ENCODE peak calls at places on chromosomes 12 and 14, in six cellular contexts. Q, Z, L, T, Y and H are unnamed samples.

GRCh38 chr12:12913626-12914388 is 22.4 kb downstream of the GPRC5A start:
- DNase-seq in Y (no peak), Q (no peak), L (no peak), T (no peak), Z (no peak), H (no peak)

GRCh38 chr12:3168223-3168770 is 91.1 kb downstream of the TSPAN9 start:
- DNase-seq in Y (no peak), Q (no peak), Z (no peak), L (no peak), T (no peak), H (no peak)

GRCh38 chr12:26700430-26700829 is 132.6 kb downstream of the ITPR2 start:
- DNase-seq in Y (no peak), L (no peak), Z (no peak), Q (no peak), T (no peak), H (no peak)

GRCh38 chr12:422526-422925 is 21.1 kb downstream of the CCDC77 start:
- DNase-seq in Z (no peak), Q (no peak), Y (no peak), T (no peak), L (no peak), H (no peak)

GRCh38 chr12:24728366-24728765 is 220.5 kb downstream of the BCAT1 start:
- DNase-seq in Y (no peak), Z (no peak), Q (peak), L (no peak), T (no peak), H (no peak)

GRCh38 chr14:61229475-61229888 is 51.7 kb downstream of the TMEM30B start:
- DNase-seq in T (peak), Y (no peak), Z (no peak), Q (no peak), L (peak), H (no peak)

GRCh38 chr14:61608245-61609142 is 86.8 kb upstream of the HIF1A start:
- DNase-seq in Y (peak), L (peak), T (no peak), Z (no peak), Q (no peak), H (peak)

GRCh38 chr14:96146131-96146771 is 58.4 kb upstream of the BDKRB2 start:
- DNase-seq in T (peak), L (no peak), Q (peak), Y (no peak), Z (no peak), H (peak)

GRCh38 chr14:81087230-81087629 is 131.8 kb downstream of the TSHR start:
- DNase-seq in T (no peak), Q (no peak), L (no peak), Z (no peak), Y (no peak), H (no peak)

GRCh38 chr12:71046215-71046614 is 111.6 kb downstream of the TSPAN8 start:
- DNase-seq in Z (no peak), Q (no peak), T (no peak), L (no peak), Y (no peak), H (no peak)

GRCh38 chr12:122006186-122006926 is 15.3 kb upstream of the BCL7A start:
- DNase-seq in L (no peak), T (no peak), Q (no peak), Z (no peak), Y (no peak), H (no peak)

GRCh38 chr12:29053567-29053966 is 95.5 kb upstream of the FAR2 start:
- DNase-seq in Z (no peak), T (no peak), Y (no peak), L (no peak), Q (no peak), H (no peak)

GRCh38 chr12:95605875-95606274 is 54.6 kb upstream of the USP44 start:
- DNase-seq in Y (no peak), Z (no peak), Q (no peak), T (no peak), L (no peak), H (no peak)

GRCh38 chr12:101064721-101065120 is 145.3 kb downstream of the SLC5A8 start:
- DNase-seq in L (no peak), Z (no peak), Q (no peak), Y (no peak), T (no peak), H (no peak)

GRCh38 chr12:124861492-124861891 is 2.2 kb downstream of the SCARB1 start:
- DNase-seq in Q (peak), L (no peak), Z (no peak), T (no peak), Y (no peak), H (peak)

GRCh38 chr12:7327913-7328312 is 24.0 kb downstream of the ACSM4 start:
- DNase-seq in T (no peak), L (no peak), Q (no peak), Y (no peak), Z (no peak), H (no peak)

GRCh38 chr12:52249041-52249461 is 16.0 kb downstream of the KRT7 start:
- DNase-seq in T (peak), L (no peak), Z (no peak), Y (no peak), Q (no peak), H (peak)

GRCh38 chr14:22489247-22489551 is 99.8 kb downstream of the DAD1 start:
- DNase-seq in Q (peak), T (no peak), L (no peak), Y (no peak), Z (no peak), H (no peak)

GRCh38 chr12:12685305-12685704 is 10.7 kb downstream of the GPR19 start:
- DNase-seq in Q (peak), Z (no peak), T (no peak), L (peak), Y (no peak), H (peak)

GRCh38 chr12:98679611-98680005 is 34.5 kb downstream of the APAF1 start:
- DNase-seq in T (no peak), L (no peak), Y (no peak), Q (no peak), Z (no peak), H (no peak)

GRCh38 chr14:94392510-94392935 is 4.1 kb upstream of the SERPINA1 start:
- DNase-seq in Z (no peak), L (no peak), Q (peak), T (no peak), Y (no peak), H (no peak)

GRCh38 chr12:97556201-97556824 is 93.7 kb downstream of the RMST start:
- DNase-seq in T (peak), L (no peak), Z (no peak), Q (peak), Y (no peak), H (no peak)

GRCh38 chr12:131140697-131141096 is 187.0 kb downstream of the ADGRD1 start:
- DNase-seq in L (no peak), Z (no peak), Q (no peak), Y (no peak), T (no peak), H (no peak)

GRCh38 chr12:49200882-49201594 is 12.2 kb upstream of the TUBA1A start:
- DNase-seq in Z (no peak), L (no peak), Y (peak), Q (peak), T (no peak), H (no peak)

GRCh38 chr12:120100630-120101029 is 15.9 kb downstream of the RAB35 start:
- DNase-seq in Z (no peak), L (no peak), Y (no peak), T (peak), Q (no peak), H (peak)
- H3K27ac ChIP-seq in Z (no peak), L (no peak), Y (no peak), T (peak), Q (no peak), H (peak)

DNA sequence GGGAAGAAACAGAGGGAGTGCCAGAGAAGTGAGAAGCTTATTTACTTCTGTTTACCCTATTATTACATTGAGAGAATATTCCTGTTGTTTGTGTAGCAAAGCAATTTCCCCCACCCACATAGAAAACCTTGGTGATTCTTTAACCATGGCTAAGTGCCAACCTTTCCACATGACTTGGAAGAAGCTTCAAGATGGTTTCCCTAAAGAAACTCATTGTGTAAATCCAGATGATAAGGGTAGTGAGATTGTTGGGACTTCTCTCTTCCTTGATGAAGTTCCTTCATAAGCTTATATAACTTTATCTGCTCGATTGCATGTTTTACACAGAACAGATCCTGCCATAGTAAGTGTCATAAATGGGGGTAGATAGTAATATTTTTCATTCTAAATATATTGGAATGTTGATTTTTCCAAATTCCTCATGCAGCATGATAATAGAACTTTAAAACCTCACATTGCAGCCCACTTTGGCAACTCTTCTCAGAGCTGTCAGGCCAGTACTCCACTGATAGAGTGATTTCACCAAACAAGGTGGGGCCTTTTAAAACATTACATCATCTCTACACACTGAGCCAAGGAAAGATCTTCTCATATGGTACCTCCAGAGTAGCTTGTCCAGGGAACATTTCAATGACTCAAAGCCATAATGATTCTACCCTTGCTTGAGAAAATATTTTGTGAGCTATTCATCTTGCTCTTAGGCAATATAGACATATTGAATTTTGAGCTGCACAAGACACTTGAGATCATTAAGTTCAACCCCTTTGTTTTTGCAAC is 47.8 kb upstream of the KIF21A start:
- DNase-seq in T (no peak), Z (no peak), Y (no peak), Q (no peak), L (no peak), H (no peak)
- H3K27ac ChIP-seq in T (no peak), Z (no peak), Y (no peak), Q (no peak), L (no peak), H (no peak)

GRCh38 chr12:65895031-65895430 is 70.7 kb downstream of the HMGA2 start:
- DNase-seq in Z (no peak), Q (no peak), Y (no peak), L (no peak), T (no peak), H (no peak)

GRCh38 chr12:65899289-65899688 is 75.0 kb downstream of the HMGA2 start:
- DNase-seq in L (no peak), Q (no peak), Z (no peak), T (no peak), Y (no peak), H (no peak)

GRCh38 chr12:65895759-65896656 is 71.7 kb downstream of the HMGA2 start:
- DNase-seq in L (peak), Z (no peak), Y (peak), Q (peak), T (no peak), H (no peak)

GRCh38 chr12:65894624-65895023 is 70.3 kb downstream of the HMGA2 start:
- DNase-seq in Q (no peak), L (no peak), Y (peak), T (no peak), Z (no peak), H (no peak)

DNA sequence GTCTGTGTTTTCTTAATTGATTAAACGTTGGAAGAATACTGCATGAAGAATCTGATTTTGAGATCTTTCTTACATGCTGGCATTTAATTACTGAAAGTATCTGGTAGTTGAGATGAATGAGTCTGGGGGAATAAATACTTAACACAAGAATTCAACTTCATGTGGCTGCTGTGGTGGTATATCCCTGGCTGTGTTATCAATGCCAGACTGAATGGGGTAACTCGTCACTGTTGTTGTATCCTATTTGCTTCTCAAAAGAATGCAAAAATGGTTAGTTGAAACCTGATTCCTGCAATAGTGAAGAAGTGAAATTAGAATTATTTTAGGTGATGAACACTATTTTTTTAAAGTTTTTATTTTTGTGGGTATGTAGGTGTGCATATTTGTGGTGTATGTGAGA is 72.5 kb downstream of the HMGA2 start:
- DNase-seq in L (peak), Z (no peak), Y (no peak), T (no peak), Q (peak), H (no peak)
- H3K27ac ChIP-seq in L (peak), Z (no peak), Y (no peak), T (peak), Q (peak), H (no peak)

GRCh38 chr12:4829793-4830162 is 79.9 kb upstream of the KCNA1 start:
- DNase-seq in T (no peak), Z (no peak), L (no peak), Q (no peak), Y (no peak), H (no peak)
- H3K27ac ChIP-seq in T (no peak), Z (no peak), L (no peak), Q (no peak), Y (no peak), H (no peak)

DNA sequence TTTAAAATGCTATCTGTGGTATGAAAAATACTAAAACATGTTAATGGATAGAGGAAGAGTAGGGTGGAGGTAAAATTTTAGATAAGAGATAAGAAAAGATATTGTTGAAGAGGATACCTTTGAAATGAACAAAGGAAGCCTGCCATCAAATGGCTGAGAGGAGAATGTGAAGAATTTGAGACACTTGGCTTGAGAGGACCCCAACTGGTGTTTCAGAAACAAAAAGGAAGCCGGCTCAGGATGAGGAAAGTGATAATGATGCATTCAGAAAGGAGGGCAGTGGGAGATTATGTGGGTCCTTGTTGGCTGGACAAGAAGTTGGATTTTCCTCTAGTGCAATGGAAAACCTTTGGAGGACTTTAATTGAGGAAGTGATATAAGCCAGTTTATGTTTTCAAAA is 264.4 kb downstream of the DUSP6 start:
- DNase-seq in L (peak), Y (no peak), T (no peak), Q (peak), Z (no peak), H (no peak)
- H3K27ac ChIP-seq in L (no peak), Y (no peak), T (peak), Q (peak), Z (no peak), H (no peak)

GRCh38 chr14:68395585-68395984 is 397.3 kb downstream of the ZFP36L1 start:
- DNase-seq in T (no peak), Y (no peak), Q (no peak), L (no peak), Z (no peak), H (no peak)
- H3K27ac ChIP-seq in T (peak), Y (peak), Q (no peak), L (peak), Z (no peak), H (peak)

GRCh38 chr12:93689076-93689834 is 12.1 kb downstream of the CRADD start:
- DNase-seq in Y (no peak), L (no peak), T (no peak), Z (no peak), Q (no peak), H (no peak)
- H3K27ac ChIP-seq in Y (no peak), L (no peak), T (no peak), Z (no peak), Q (no peak), H (no peak)

DNA sequence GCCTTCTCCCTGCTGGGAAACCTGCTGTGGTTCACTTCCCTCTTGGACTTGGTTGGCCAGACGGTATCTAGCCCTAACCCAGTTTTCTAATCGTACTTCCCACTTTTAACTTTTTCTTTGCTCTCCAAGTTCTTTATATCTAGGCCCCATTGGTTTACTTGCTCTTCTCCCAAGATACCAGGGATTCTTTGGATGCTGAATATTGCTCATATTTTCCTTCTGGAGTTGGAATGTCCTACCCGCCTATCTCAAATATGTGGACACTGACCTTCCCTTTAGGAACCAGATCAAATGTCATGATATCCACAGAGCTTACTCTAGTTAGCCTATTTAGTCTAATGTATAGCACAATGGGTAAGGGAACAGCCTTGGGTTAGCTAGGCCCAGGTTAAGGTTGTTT is 228.6 kb downstream of the DACT1 start:
- DNase-seq in Y (no peak), L (no peak), Z (no peak), Q (peak), T (no peak), H (no peak)
- H3K27ac ChIP-seq in Y (no peak), L (no peak), Z (no peak), Q (no peak), T (no peak), H (no peak)

GRCh38 chr14:90757452-90757851 is 58.8 kb downstream of the TTC7B start:
- DNase-seq in Z (no peak), T (peak), Q (no peak), L (no peak), Y (peak), H (peak)

GRCh38 chr14:90760055-90760444 is 56.2 kb downstream of the TTC7B start:
- DNase-seq in L (no peak), T (no peak), Q (no peak), Y (no peak), Z (no peak), H (no peak)

GRCh38 chr14:90758028-90758889 is 58.0 kb downstream of the TTC7B start:
- DNase-seq in L (peak), Q (peak), Z (peak), Y (peak), T (peak), H (peak)

GRCh38 chr14:90759370-90760054 is 56.7 kb downstream of the TTC7B start:
- DNase-seq in L (no peak), Y (no peak), Q (no peak), Z (no peak), T (peak), H (no peak)

GRCh38 chr14:90758959-90759358 is 57.3 kb downstream of the TTC7B start:
- DNase-seq in Y (no peak), L (no peak), T (peak), Q (no peak), Z (no peak), H (peak)
- H3K27ac ChIP-seq in Y (peak), L (no peak), T (peak), Q (no peak), Z (peak), H (peak)

GRCh38 chr12:132512197-132513069 is 22.5 kb downstream of the FBRSL1 start:
- DNase-seq in T (no peak), Z (no peak), Y (no peak), L (no peak), Q (no peak), H (peak)
- H3K27ac ChIP-seq in T (no peak), Z (no peak), Y (no peak), L (no peak), Q (no peak), H (peak)